ENCODE peak calls at places on chromosomes 16 and 17, in eight cellular contexts. C, A, I, F, O, R, Y and V are unnamed samples.

GRCh38 chr16:64590516-64590915 is 531.3 kb downstream of the CDH11 start:
- DNase-seq in C (no peak), A (no peak), I (no peak), F (no peak), O (no peak), R (no peak), Y (no peak), V (no peak)

GRCh38 chr16:48059936-48060335 is 95.9 kb downstream of the ABCC12 start:
- DNase-seq in C (no peak), A (no peak), I (no peak), F (no peak), O (no peak), R (no peak), Y (no peak), V (no peak)

GRCh38 chr16:56944954-56945839 is 13.3 kb downstream of the HERPUD1 start:
- DNase-seq in C (no peak), A (no peak), I (no peak), F (no peak), O (no peak), R (no peak), Y (no peak), V (no peak)

GRCh38 chr17:79071161-79071560 is 3.5 kb upstream of the ENGASE start:
- DNase-seq in C (no peak), A (no peak), I (no peak), F (no peak), O (no peak), R (no peak), Y (no peak), V (no peak)

GRCh38 chr17:80000955-80001354 is 34.7 kb downstream of the TBC1D16 start:
- DNase-seq in C (no peak), A (no peak), I (no peak), F (peak; percentile 52), O (no peak), R (no peak), Y (no peak), V (no peak)

GRCh38 chr17:61805399-61805798 is 57.9 kb downstream of the BRIP1 start:
- DNase-seq in C (no peak), A (no peak), I (no peak), F (no peak), O (no peak), R (no peak), Y (no peak), V (no peak)

GRCh38 chr17:72782985-72783701 is 309.3 kb downstream of the SLC39A11 start:
- DNase-seq in C (no peak), A (no peak), I (no peak), F (no peak), O (no peak), R (peak; percentile 52), Y (no peak), V (no peak)

GRCh38 chr17:31195305-31195704 is 100.5 kb downstream of the NF1 start:
- DNase-seq in C (no peak), A (no peak), I (no peak), F (no peak), O (no peak), R (no peak), Y (no peak), V (no peak)

GRCh38 chr16:70161350-70161749 is 12.2 kb upstream of the CLEC18C start:
- DNase-seq in C (no peak), A (peak; percentile 24), I (no peak), F (no peak), O (no peak), R (peak; percentile 4), Y (no peak), V (peak; percentile 47)

GRCh38 chr16:25713785-25714570 is 22.2 kb downstream of the HS3ST4 start:
- DNase-seq in C (no peak), A (no peak), I (no peak), F (no peak), O (no peak), R (peak; percentile 6), Y (no peak), V (no peak)

GRCh38 chr16:84999200-84999599 is 12.1 kb downstream of the ZDHHC7 start:
- DNase-seq in C (no peak), A (no peak), I (no peak), F (no peak), O (no peak), R (no peak), Y (no peak), V (no peak)

GRCh38 chr16:85002099-85002541 is 9.2 kb downstream of the ZDHHC7 start:
- DNase-seq in C (no peak), A (no peak), I (no peak), F (no peak), O (no peak), R (no peak), Y (no peak), V (no peak)

GRCh38 chr16:85002643-85003042 is 8.7 kb downstream of the ZDHHC7 start:
- DNase-seq in C (no peak), A (no peak), I (no peak), F (peak; percentile 48), O (peak; percentile 61), R (no peak), Y (no peak), V (no peak)

GRCh38 chr16:85003076-85003475 is 8.3 kb downstream of the ZDHHC7 start:
- DNase-seq in C (no peak), A (no peak), I (no peak), F (no peak), O (no peak), R (no peak), Y (no peak), V (no peak)

DNA sequence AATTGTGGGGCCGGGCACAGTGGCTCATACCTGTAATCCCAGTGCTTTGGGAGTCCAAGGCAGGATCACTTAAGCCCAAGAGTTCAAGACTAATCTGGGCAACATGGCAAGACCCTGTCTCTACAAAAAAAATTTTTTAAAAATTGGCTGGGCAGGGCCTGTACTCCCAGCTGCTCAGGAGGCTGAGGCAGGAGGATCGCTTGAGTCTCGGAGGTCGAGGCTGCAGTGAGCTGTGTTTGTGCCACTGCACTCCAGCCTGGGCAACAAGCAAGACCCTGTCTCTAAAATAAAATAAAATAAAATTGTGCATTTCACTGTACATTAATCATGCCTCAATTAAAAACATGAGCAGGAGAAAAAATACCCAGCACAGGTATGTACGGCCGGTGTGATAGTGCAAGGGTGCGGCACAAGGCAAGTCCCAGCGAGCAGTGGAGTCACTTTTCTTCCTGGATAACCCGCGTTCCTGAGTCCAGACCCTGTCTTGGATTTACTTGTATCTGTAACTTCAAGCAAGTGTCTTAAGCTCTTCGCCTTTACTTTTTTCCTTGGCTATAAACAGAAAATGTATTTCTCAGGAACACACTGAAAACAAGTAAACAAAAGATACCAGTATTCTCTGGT is 11.4 kb downstream of the ZDHHC7 start:
- DNase-seq in C (no peak), A (no peak), I (no peak), F (no peak), O (no peak), R (no peak), Y (no peak), V (peak; percentile 86)
- H3K4me1 ChIP-seq in C (peaks cover 49% of the 10 kb centered on the region), A (no peaks in the 10 kb centered on the region), I (peaks cover 6% of the 10 kb centered on the region), F (peaks cover 54% of the 10 kb centered on the region), O (peaks cover 60% of the 10 kb centered on the region), R (peaks cover 76% of the 10 kb centered on the region), Y (peaks cover 84% of the 10 kb centered on the region), V (peaks cover 77% of the 10 kb centered on the region)

GRCh38 chr17:14304222-14304844 is 3.5 kb downstream of the HS3ST3B1 start:
- DNase-seq in C (no peak), A (no peak), I (no peak), F (no peak), O (no peak), R (no peak), Y (no peak), V (no peak)
- H3K4me1 ChIP-seq in C (peaks cover 18% of the 10 kb centered on the region), A (no peaks in the 10 kb centered on the region), I (peaks cover 6% of the 10 kb centered on the region), F (peaks cover 45% of the 10 kb centered on the region), O (peaks cover 56% of the 10 kb centered on the region), R (peaks cover 20% of the 10 kb centered on the region), Y (peaks cover 56% of the 10 kb centered on the region), V (peaks cover 29% of the 10 kb centered on the region)

DNA sequence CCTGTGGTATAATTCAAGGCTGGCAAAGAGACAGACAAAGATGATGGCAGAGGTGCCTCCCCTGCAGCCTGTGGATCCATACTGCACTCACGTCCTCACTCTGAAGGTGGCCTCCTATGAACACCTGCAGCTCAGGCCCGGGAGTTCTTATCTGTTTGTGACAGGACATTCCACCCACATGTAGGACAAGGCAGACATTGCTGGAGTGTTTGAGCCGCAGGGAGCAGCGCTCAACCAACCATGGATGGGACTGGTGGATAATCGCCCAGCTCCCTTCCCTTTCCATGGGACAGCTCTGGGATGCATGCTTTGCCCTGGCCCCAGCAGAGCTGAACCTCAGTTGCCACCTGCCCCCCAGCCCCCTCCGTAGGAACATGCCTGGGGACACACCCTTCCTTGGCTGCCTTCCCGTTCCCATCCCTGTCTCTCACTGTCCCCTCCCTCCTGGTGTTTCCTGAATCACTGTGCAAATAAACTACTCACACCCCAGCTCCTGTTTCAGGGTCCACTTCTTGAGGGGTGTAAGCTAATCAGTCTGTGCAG is 22.2 kb downstream of the ITPRIPL2 start:
- DNase-seq in C (no peak), A (no peak), I (no peak), F (peak; percentile 51), O (no peak), R (peak; percentile 46), Y (no peak), V (peak; percentile 91)
- H3K4me1 ChIP-seq in C (peaks cover 5% of the 10 kb centered on the region), A (no peaks in the 10 kb centered on the region), I (no peaks in the 10 kb centered on the region), F (peaks cover 60% of the 10 kb centered on the region), O (peaks cover 43% of the 10 kb centered on the region), R (peaks cover 50% of the 10 kb centered on the region), Y (peaks cover 80% of the 10 kb centered on the region), V (peaks cover 48% of the 10 kb centered on the region)

GRCh38 chr16:13956635-13957196 is 36.8 kb downstream of the ERCC4 start:
- DNase-seq in C (no peak), A (no peak), I (no peak), F (no peak), O (no peak), R (no peak), Y (no peak), V (no peak)
- H3K4me1 ChIP-seq in C (peaks cover 18% of the 10 kb centered on the region), A (peaks cover 6% of the 10 kb centered on the region), I (no peaks in the 10 kb centered on the region), F (peaks cover 19% of the 10 kb centered on the region), O (peaks cover 20% of the 10 kb centered on the region), R (peaks cover 13% of the 10 kb centered on the region), Y (peaks cover 36% of the 10 kb centered on the region), V (peaks cover 21% of the 10 kb centered on the region)

DNA sequence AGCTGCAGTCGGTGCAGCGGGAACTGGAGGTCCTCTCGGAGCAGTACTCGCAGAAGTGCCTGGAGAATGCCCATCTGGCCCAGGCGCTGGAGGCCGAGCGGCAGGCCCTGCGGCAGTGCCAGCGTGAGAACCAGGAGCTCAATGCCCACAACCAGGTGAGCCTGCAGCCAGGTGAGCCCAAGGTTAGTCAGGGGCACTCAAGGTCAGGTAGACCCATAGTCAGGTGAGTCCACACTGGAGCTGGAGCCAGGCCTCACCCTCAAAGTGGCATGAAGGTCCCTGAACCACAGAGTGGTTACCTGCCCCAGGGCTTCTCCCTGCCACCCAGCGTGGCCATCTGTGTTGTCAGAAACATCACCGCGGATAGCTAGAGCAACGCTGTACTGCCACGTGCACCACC is 32.2 kb downstream of the PLD6 start:
- DNase-seq in C (no peak), A (no peak), I (no peak), F (no peak), O (no peak), R (no peak), Y (no peak), V (no peak)
- H3K4me1 ChIP-seq in C (peaks cover 4% of the 10 kb centered on the region), A (peaks cover 4% of the 10 kb centered on the region), I (no peaks in the 10 kb centered on the region), F (peaks cover 28% of the 10 kb centered on the region), O (no peaks in the 10 kb centered on the region), R (no peaks in the 10 kb centered on the region), Y (peaks cover 4% of the 10 kb centered on the region), V (peaks cover 2% of the 10 kb centered on the region)

GRCh38 chr16:12259258-12259657 is 282.7 kb downstream of the SNX29 start:
- DNase-seq in C (no peak), A (no peak), I (no peak), F (no peak), O (no peak), R (no peak), Y (no peak), V (peak; percentile 21)
- H3K4me1 ChIP-seq in C (peaks cover 9% of the 10 kb centered on the region), A (no peaks in the 10 kb centered on the region), I (no peaks in the 10 kb centered on the region), F (peaks cover 6% of the 10 kb centered on the region), O (no peaks in the 10 kb centered on the region), R (peaks cover 6% of the 10 kb centered on the region), Y (no peaks in the 10 kb centered on the region), V (peaks cover 15% of the 10 kb centered on the region)

GRCh38 chr17:836154-836553 is 54.0 kb downstream of the MRM3 start:
- DNase-seq in C (no peak), A (no peak), I (peak; percentile 34), F (peak; percentile 21), O (no peak), R (no peak), Y (no peak), V (no peak)
- H3K4me1 ChIP-seq in C (peaks cover 26% of the 10 kb centered on the region), A (no peaks in the 10 kb centered on the region), I (no peaks in the 10 kb centered on the region), F (no peaks in the 10 kb centered on the region), O (peaks cover 7% of the 10 kb centered on the region), R (no peaks in the 10 kb centered on the region), Y (no peaks in the 10 kb centered on the region), V (no peaks in the 10 kb centered on the region)